ENCODE peak calls at places on chromosome 4, in seven cellular contexts. One of them, this sample, is unnamed.

GRCh38 chr4:126028871-126029270 is 714.1 kb downstream of the FAT4 start:
- DNase-seq in mesenchymal stem cell: peak
- DNase-seq in H9: no peak
- DNase-seq in IMR-90: peak
- DNase-seq in mesendoderm: no peak
- DNase-seq in H1: no peak
- DNase-seq in trophoblast cell: no peak
- DNase-seq in this sample: no peak

GRCh38 chr4:11698846-11699590 is 270.3 kb upstream of the HS3ST1 start:
- DNase-seq in mesenchymal stem cell: peak
- DNase-seq in H9: no peak
- DNase-seq in IMR-90: peak
- DNase-seq in mesendoderm: peak
- DNase-seq in H1: no peak
- DNase-seq in trophoblast cell: peak
- DNase-seq in this sample: no peak

GRCh38 chr4:75919914-75920313 is 17.7 kb upstream of the PPEF2 start:
- DNase-seq in mesenchymal stem cell: no peak
- DNase-seq in H9: no peak
- DNase-seq in IMR-90: peak
- DNase-seq in mesendoderm: no peak
- DNase-seq in H1: no peak
- DNase-seq in trophoblast cell: peak
- DNase-seq in this sample: no peak

GRCh38 chr4:87353592-87353991 is 30.9 kb upstream of the HSD17B13 start:
- DNase-seq in mesenchymal stem cell: peak
- DNase-seq in H9: peak
- DNase-seq in IMR-90: peak
- DNase-seq in mesendoderm: peak
- DNase-seq in H1: peak
- DNase-seq in trophoblast cell: peak
- DNase-seq in this sample: peak

GRCh38 chr4:173121044-173121685 is 47.4 kb upstream of the GALNT7 start:
- DNase-seq in mesenchymal stem cell: peak
- DNase-seq in H9: peak
- DNase-seq in IMR-90: peak
- DNase-seq in mesendoderm: peak
- DNase-seq in H1: no peak
- DNase-seq in trophoblast cell: peak
- DNase-seq in this sample: no peak

GRCh38 chr4:76302856-76303438 is 3.6 kb upstream of the STBD1 start:
- DNase-seq in mesenchymal stem cell: peak
- DNase-seq in H9: no peak
- DNase-seq in IMR-90: no peak
- DNase-seq in mesendoderm: no peak
- DNase-seq in H1: no peak
- DNase-seq in trophoblast cell: no peak
- DNase-seq in this sample: no peak

GRCh38 chr4:28277931-28278330 is 1417.3 kb downstream of the STIM2 start:
- DNase-seq in mesenchymal stem cell: no peak
- DNase-seq in H9: no peak
- DNase-seq in IMR-90: peak
- DNase-seq in mesendoderm: no peak
- DNase-seq in H1: no peak
- DNase-seq in trophoblast cell: no peak
- DNase-seq in this sample: no peak

GRCh38 chr4:68466185-68466584 is 18.9 kb downstream of the TMPRSS11E start:
- DNase-seq in mesenchymal stem cell: peak
- DNase-seq in H9: no peak
- DNase-seq in IMR-90: peak
- DNase-seq in mesendoderm: no peak
- DNase-seq in H1: no peak
- DNase-seq in trophoblast cell: no peak
- DNase-seq in this sample: no peak

GRCh38 chr4:93203708-93204107 is 624.8 kb upstream of the ATOH1 start:
- DNase-seq in mesenchymal stem cell: peak
- DNase-seq in H9: peak
- DNase-seq in IMR-90: peak
- DNase-seq in mesendoderm: peak
- DNase-seq in H1: no peak
- DNase-seq in trophoblast cell: no peak
- DNase-seq in this sample: no peak

GRCh38 chr4:21802406-21802805 is 146.2 kb downstream of the KCNIP4 start:
- DNase-seq in mesenchymal stem cell: peak
- DNase-seq in H9: no peak
- DNase-seq in IMR-90: no peak
- DNase-seq in mesendoderm: no peak
- DNase-seq in H1: no peak
- DNase-seq in trophoblast cell: no peak
- DNase-seq in this sample: no peak

GRCh38 chr4:153346563-153346962 is 2.1 kb downstream of the MND1 start:
- DNase-seq in mesenchymal stem cell: no peak
- DNase-seq in H9: no peak
- DNase-seq in IMR-90: peak
- DNase-seq in mesendoderm: peak
- DNase-seq in H1: no peak
- DNase-seq in trophoblast cell: no peak
- DNase-seq in this sample: peak

GRCh38 chr4:75168548-75168947 is 235.6 kb downstream of the PARM1 start:
- DNase-seq in mesenchymal stem cell: no peak
- DNase-seq in H9: no peak
- DNase-seq in IMR-90: no peak
- DNase-seq in mesendoderm: no peak
- DNase-seq in H1: no peak
- DNase-seq in trophoblast cell: no peak
- DNase-seq in this sample: no peak

GRCh38 chr4:185683222-185683621 is 128.8 kb downstream of the SORBS2 start:
- DNase-seq in mesenchymal stem cell: no peak
- DNase-seq in H9: no peak
- DNase-seq in IMR-90: no peak
- DNase-seq in mesendoderm: no peak
- DNase-seq in H1: no peak
- DNase-seq in trophoblast cell: no peak
- DNase-seq in this sample: no peak

GRCh38 chr4:2855584-2855983 is 11.9 kb downstream of the ADD1 start:
- DNase-seq in mesenchymal stem cell: no peak
- DNase-seq in H9: no peak
- DNase-seq in IMR-90: no peak
- DNase-seq in mesendoderm: no peak
- DNase-seq in H1: no peak
- DNase-seq in trophoblast cell: no peak
- DNase-seq in this sample: no peak

GRCh38 chr4:152166567-152166966 is 369.3 kb downstream of the FBXW7 start:
- DNase-seq in mesenchymal stem cell: peak
- DNase-seq in H9: no peak
- DNase-seq in IMR-90: no peak
- DNase-seq in mesendoderm: peak
- DNase-seq in H1: no peak
- DNase-seq in trophoblast cell: peak
- DNase-seq in this sample: peak

GRCh38 chr4:101967697-101968346 is 177.3 kb downstream of the BANK1 start:
- DNase-seq in mesenchymal stem cell: no peak
- DNase-seq in H9: no peak
- DNase-seq in IMR-90: no peak
- DNase-seq in mesendoderm: no peak
- DNase-seq in H1: no peak
- DNase-seq in trophoblast cell: no peak
- DNase-seq in this sample: no peak

GRCh38 chr4:37685211-37685725 is 908 bp downstream of the RELL1 start:
- DNase-seq in mesenchymal stem cell: peak
- DNase-seq in H9: no peak
- DNase-seq in IMR-90: peak
- DNase-seq in mesendoderm: peak
- DNase-seq in H1: no peak
- DNase-seq in trophoblast cell: no peak
- DNase-seq in this sample: no peak

GRCh38 chr4:174120446-174121142 is 162.9 kb downstream of the FBXO8 start:
- DNase-seq in mesenchymal stem cell: peak
- DNase-seq in H9: peak
- DNase-seq in IMR-90: peak
- DNase-seq in mesendoderm: peak
- DNase-seq in H1: no peak
- DNase-seq in trophoblast cell: peak
- DNase-seq in this sample: peak

GRCh38 chr4:108834167-108834566 is 71.3 kb upstream of the ETNPPL start:
- DNase-seq in mesenchymal stem cell: peak
- DNase-seq in H9: no peak
- DNase-seq in IMR-90: peak
- DNase-seq in mesendoderm: no peak
- DNase-seq in H1: no peak
- DNase-seq in trophoblast cell: no peak
- DNase-seq in this sample: no peak

GRCh38 chr4:77047037-77047436 is 28.8 kb downstream of the CCNI start:
- DNase-seq in mesenchymal stem cell: peak
- DNase-seq in H9: no peak
- DNase-seq in IMR-90: peak
- DNase-seq in mesendoderm: peak
- DNase-seq in H1: no peak
- DNase-seq in trophoblast cell: no peak
- DNase-seq in this sample: no peak

DNA sequence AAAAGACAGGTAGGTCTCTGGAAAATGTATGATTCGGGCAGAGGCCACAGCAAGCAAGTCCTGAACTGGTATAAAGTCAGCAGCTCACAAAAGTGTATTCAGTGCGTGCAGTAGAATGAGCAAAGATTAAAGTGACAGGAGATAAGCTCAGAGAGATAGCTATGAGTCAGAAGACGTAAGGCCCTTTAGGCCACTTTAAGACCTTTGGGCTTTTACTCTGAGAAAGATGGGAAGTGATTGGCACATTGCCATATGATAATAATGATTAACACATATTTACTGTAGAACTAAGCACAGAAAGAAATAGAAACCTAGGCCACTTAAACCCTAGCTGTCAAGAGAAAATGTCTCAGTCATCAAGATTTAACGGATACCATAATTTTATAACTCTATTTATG is 51.7 kb downstream of the TBCK start:
- DNase-seq in mesenchymal stem cell: peak
- DNase-seq in H9: no peak
- DNase-seq in IMR-90: peak
- DNase-seq in mesendoderm: peak
- DNase-seq in H1: no peak
- DNase-seq in trophoblast cell: peak
- DNase-seq in this sample: no peak
- H2BK120ac ChIP-seq in mesenchymal stem cell: no peak
- H2BK120ac ChIP-seq in H9: no peak
- H2BK120ac ChIP-seq in IMR-90: no peak
- H2BK120ac ChIP-seq in mesendoderm: no peak
- H2BK120ac ChIP-seq in H1: no peak
- H2BK120ac ChIP-seq in trophoblast cell: no peak
- H2BK120ac ChIP-seq in this sample: no peak

DNA sequence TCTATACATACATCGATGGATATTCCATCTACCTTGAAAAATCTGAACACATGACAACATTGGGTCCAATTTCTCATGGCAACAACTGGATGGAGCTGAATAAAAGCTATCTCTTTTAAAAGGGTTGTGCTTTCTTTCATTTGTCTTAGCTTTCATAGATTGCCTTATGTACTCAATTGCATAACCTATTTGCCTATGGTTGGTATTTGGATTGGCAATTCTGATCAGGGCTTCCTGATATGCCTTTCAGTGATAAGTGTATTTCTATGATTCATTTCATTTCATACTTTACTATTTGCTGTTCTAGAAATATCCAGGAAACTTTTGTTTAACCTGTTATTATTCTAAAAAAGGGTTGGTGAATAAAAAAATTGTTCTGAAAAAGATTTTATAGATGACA is 509.9 kb downstream of the GRXCR1 start:
- DNase-seq in mesenchymal stem cell: no peak
- DNase-seq in H9: no peak
- DNase-seq in IMR-90: no peak
- DNase-seq in mesendoderm: no peak
- DNase-seq in H1: no peak
- DNase-seq in trophoblast cell: no peak
- DNase-seq in this sample: no peak
- H2BK120ac ChIP-seq in mesenchymal stem cell: no peak
- H2BK120ac ChIP-seq in H9: no peak
- H2BK120ac ChIP-seq in IMR-90: no peak
- H2BK120ac ChIP-seq in mesendoderm: no peak
- H2BK120ac ChIP-seq in H1: no peak
- H2BK120ac ChIP-seq in trophoblast cell: no peak
- H2BK120ac ChIP-seq in this sample: no peak

GRCh38 chr4:70364002-70364401 is 3.4 kb downstream of the SMR3A start:
- DNase-seq in mesenchymal stem cell: no peak
- DNase-seq in H9: no peak
- DNase-seq in IMR-90: no peak
- DNase-seq in mesendoderm: no peak
- DNase-seq in H1: no peak
- DNase-seq in trophoblast cell: no peak
- DNase-seq in this sample: no peak
- H2BK120ac ChIP-seq in mesenchymal stem cell: no peak
- H2BK120ac ChIP-seq in H9: no peak
- H2BK120ac ChIP-seq in IMR-90: no peak
- H2BK120ac ChIP-seq in mesendoderm: no peak
- H2BK120ac ChIP-seq in H1: no peak
- H2BK120ac ChIP-seq in trophoblast cell: no peak
- H2BK120ac ChIP-seq in this sample: no peak

GRCh38 chr4:128463006-128463405 is 175.4 kb upstream of the PGRMC2 start:
- DNase-seq in mesenchymal stem cell: no peak
- DNase-seq in H9: no peak
- DNase-seq in IMR-90: no peak
- DNase-seq in mesendoderm: no peak
- DNase-seq in H1: no peak
- DNase-seq in trophoblast cell: no peak
- DNase-seq in this sample: no peak
- H2BK120ac ChIP-seq in mesenchymal stem cell: no peak
- H2BK120ac ChIP-seq in H9: no peak
- H2BK120ac ChIP-seq in IMR-90: no peak
- H2BK120ac ChIP-seq in mesendoderm: no peak
- H2BK120ac ChIP-seq in H1: no peak
- H2BK120ac ChIP-seq in trophoblast cell: no peak
- H2BK120ac ChIP-seq in this sample: no peak

DNA sequence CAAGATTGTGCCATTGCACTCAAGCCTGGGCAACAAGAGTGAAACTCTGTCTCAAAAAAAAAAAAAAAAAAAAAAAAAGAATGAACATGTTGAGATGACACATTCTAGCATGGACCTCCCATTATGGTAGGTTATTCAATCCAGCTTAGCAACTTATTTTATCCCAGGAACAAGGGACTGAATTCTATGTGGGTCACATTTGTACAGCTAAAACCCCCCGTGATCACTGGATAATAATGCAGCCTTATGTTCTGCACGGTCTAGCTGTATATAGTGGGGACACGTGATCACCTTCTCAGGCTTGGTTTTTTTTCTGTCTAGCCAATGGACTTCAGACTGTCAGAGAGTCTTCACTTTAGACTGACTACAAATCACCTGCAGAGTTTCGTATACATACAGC is 115.2 kb upstream of the FRG1 start:
- DNase-seq in mesenchymal stem cell: no peak
- DNase-seq in H9: no peak
- DNase-seq in IMR-90: no peak
- DNase-seq in mesendoderm: no peak
- DNase-seq in H1: no peak
- DNase-seq in trophoblast cell: no peak
- DNase-seq in this sample: no peak
- H2BK120ac ChIP-seq in mesenchymal stem cell: no peak
- H2BK120ac ChIP-seq in H9: no peak
- H2BK120ac ChIP-seq in IMR-90: no peak
- H2BK120ac ChIP-seq in mesendoderm: no peak
- H2BK120ac ChIP-seq in H1: no peak
- H2BK120ac ChIP-seq in trophoblast cell: no peak
- H2BK120ac ChIP-seq in this sample: no peak

GRCh38 chr4:127609484-127609883 is 23.3 kb upstream of the INTU start:
- DNase-seq in mesenchymal stem cell: no peak
- DNase-seq in H9: no peak
- DNase-seq in IMR-90: no peak
- DNase-seq in mesendoderm: no peak
- DNase-seq in H1: no peak
- DNase-seq in trophoblast cell: no peak
- DNase-seq in this sample: no peak
- H2BK120ac ChIP-seq in mesenchymal stem cell: no peak
- H2BK120ac ChIP-seq in H9: no peak
- H2BK120ac ChIP-seq in IMR-90: no peak
- H2BK120ac ChIP-seq in mesendoderm: no peak
- H2BK120ac ChIP-seq in H1: no peak
- H2BK120ac ChIP-seq in trophoblast cell: no peak
- H2BK120ac ChIP-seq in this sample: no peak